ENCODE peak calls at places on chromosome 3, in five cellular contexts. L, B, H, K and D are unnamed samples.

GRCh38 chr3:134030382-134030753 is 643 bp upstream of the SLCO2A1 start:
- DNase-seq in K (no peak), H (no peak), L (no peak), B (no peak), D (no peak)

GRCh38 chr3:57224856-57225255 is 2.7 kb upstream of the APPL1 start:
- DNase-seq in B (no peak), K (no peak), L (no peak), H (no peak), D (no peak)

GRCh38 chr3:100210777-100211145 is 50.0 kb upstream of the TBC1D23 start:
- DNase-seq in L (no peak), K (no peak), H (no peak), B (peak; percentile 95), D (peak; percentile 10)

GRCh38 chr3:123816673-123817207 is 67.4 kb downstream of the MYLK start:
- DNase-seq in B (peak; percentile 59), L (no peak), K (no peak), H (no peak), D (no peak)

GRCh38 chr3:42600958-42601675 is 631 bp downstream of the NKTR start:
- DNase-seq in L (no peak), H (peak; percentile 80), B (peak; percentile 61), K (no peak), D (no peak)

GRCh38 chr3:126261037-126261436 is 80.7 kb upstream of the ALDH1L1 start:
- DNase-seq in H (peak; percentile 69), L (no peak), B (peak; percentile 93), K (no peak), D (no peak)

GRCh38 chr3:134615743-134616142 is 35.1 kb downstream of the KY start:
- DNase-seq in L (no peak), H (no peak), B (no peak), K (no peak), D (no peak)

GRCh38 chr3:5187920-5188418 is 462 bp downstream of the EDEM1 start:
- DNase-seq in H (peak; percentile 49), K (no peak), L (no peak), B (peak; percentile 29), D (no peak)

GRCh38 chr3:20700702-20701101 is 514.7 kb upstream of the SGO1 start:
- DNase-seq in H (no peak), L (no peak), B (no peak), K (no peak), D (no peak)

GRCh38 chr3:151085889-151086483 is 522 bp downstream of the MED12L start:
- DNase-seq in B (no peak), K (no peak), H (peak; percentile 26), L (no peak), D (no peak)

GRCh38 chr3:143970773-143971366 is 753 bp upstream of the DIPK2A start:
- DNase-seq in B (peak; percentile 47), K (peak; percentile 29), H (peak; percentile 64), L (peak; percentile 22), D (no peak)

GRCh38 chr3:189324538-189325138 is 152.9 kb downstream of the TPRG1 start:
- DNase-seq in L (peak; percentile 99), B (peak; percentile 68), H (no peak), K (no peak), D (peak; percentile 100)

GRCh38 chr3:44355634-44356033 is 17.1 kb downstream of the TCAIM start:
- DNase-seq in B (peak; percentile 91), L (no peak), H (no peak), K (no peak), D (no peak)

GRCh38 chr3:150763841-150764483 is 993 bp upstream of the SIAH2 start:
- DNase-seq in B (peak; percentile 65), K (peak; percentile 54), L (peak; percentile 26), H (peak; percentile 71), D (no peak)

GRCh38 chr3:32575451-32575850 is 4.8 kb upstream of the DYNC1LI1 start:
- DNase-seq in K (no peak), H (no peak), B (peak; percentile 18), L (no peak), D (no peak)

GRCh38 chr3:187223799-187224198 is 26.5 kb downstream of the RTP1 start:
- DNase-seq in H (no peak), L (no peak), B (no peak), K (no peak), D (no peak)

GRCh38 chr3:183809209-183809608 is 16.2 kb downstream of the MAP6D1 start:
- DNase-seq in K (no peak), H (no peak), L (no peak), B (no peak), D (no peak)

GRCh38 chr3:38311474-38311873 is 29.4 kb downstream of the SLC22A14 start:
- DNase-seq in L (no peak), K (no peak), H (no peak), B (no peak), D (no peak)

GRCh38 chr3:195160908-195161434 is 110.0 kb downstream of the XXYLT1 start:
- DNase-seq in L (no peak), B (no peak), H (no peak), K (no peak), D (no peak)

GRCh38 chr3:10319251-10319650 is 1.7 kb downstream of the SEC13 start:
- DNase-seq in B (no peak), L (no peak), H (no peak), K (no peak), D (no peak)

GRCh38 chr3:194937751-194938358 is 252.2 kb downstream of the FAM43A start:
- DNase-seq in H (no peak), K (no peak), L (no peak), B (no peak), D (no peak)

GRCh38 chr3:122893754-122894668 is 99.1 kb downstream of the SLC49A4 start:
- DNase-seq in K (no peak), H (peak; percentile 58), B (no peak), L (no peak), D (no peak)

GRCh38 chr3:197175503-197175902 is 122.9 kb downstream of the DLG1 start:
- DNase-seq in H (no peak), K (no peak), B (no peak), L (no peak), D (no peak)

GRCh38 chr3:115381931-115382330 is 234.8 kb upstream of the ZBTB20 start:
- DNase-seq in H (no peak), K (no peak), B (no peak), L (no peak), D (no peak)

GRCh38 chr3:169666501-169667379 is 3.2 kb upstream of the MECOM start:
- DNase-seq in B (peak; percentile 17), H (no peak), L (no peak), K (no peak), D (no peak)

GRCh38 chr3:169665264-169666078 is 2.0 kb upstream of the MECOM start:
- DNase-seq in H (no peak), K (no peak), L (no peak), B (no peak), D (no peak)

GRCh38 chr3:169667710-169668080 is 4.2 kb upstream of the MECOM start:
- DNase-seq in B (no peak), H (no peak), L (no peak), K (no peak), D (no peak)

GRCh38 chr3:169667380-169667671 is 3.8 kb upstream of the MECOM start:
- DNase-seq in H (no peak), B (no peak), K (no peak), L (no peak), D (no peak)

GRCh38 chr3:169666079-169666436 is 2.5 kb upstream of the MECOM start:
- DNase-seq in B (no peak), H (no peak), K (no peak), L (no peak), D (no peak)
- H3K4me3 ChIP-seq in B (no peak overlapping the region), H (no peak overlapping the region), K (no peak overlapping the region), L (no peak overlapping the region), D (peak overlapping the region; percentile 22)

DNA sequence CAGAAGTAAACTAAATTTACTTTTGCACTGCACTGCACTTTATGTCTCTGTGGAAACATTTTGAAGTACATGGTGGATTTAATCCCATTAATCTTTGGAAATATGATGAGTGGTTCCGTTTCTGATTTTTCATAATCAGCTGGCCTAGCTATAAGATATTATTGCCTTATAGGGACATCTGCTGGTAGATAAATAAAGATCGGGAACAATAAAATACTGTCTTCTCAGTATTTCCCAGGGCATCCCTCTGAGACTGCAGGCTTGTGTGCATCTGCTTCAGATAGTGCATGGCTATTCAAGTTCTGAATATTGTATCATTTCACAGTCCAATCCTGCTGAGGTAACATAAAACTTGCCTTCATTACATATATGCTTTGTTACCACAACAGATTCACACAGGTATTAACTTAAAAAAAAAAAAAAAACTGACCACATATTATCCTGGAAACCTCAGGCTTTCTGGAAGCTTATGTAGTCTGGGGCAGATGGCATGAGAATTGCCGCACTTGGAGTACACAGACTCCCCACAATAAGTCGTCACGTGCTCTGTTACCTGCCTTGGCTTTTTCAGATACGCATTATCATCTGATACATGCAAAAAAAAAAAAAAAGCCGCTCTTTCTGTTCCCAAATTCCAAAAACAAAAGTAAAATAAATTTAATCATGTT is 330.8 kb upstream of the AGTR1 start:
- DNase-seq in K (no peak), L (no peak), H (no peak), B (peak; percentile 45), D (no peak)
- TF ChIP-seq CTCF in K (peak; percentile 43), L (peak; percentile 35), H (no peak), B (no peak), D (peak; percentile 35)

DNA sequence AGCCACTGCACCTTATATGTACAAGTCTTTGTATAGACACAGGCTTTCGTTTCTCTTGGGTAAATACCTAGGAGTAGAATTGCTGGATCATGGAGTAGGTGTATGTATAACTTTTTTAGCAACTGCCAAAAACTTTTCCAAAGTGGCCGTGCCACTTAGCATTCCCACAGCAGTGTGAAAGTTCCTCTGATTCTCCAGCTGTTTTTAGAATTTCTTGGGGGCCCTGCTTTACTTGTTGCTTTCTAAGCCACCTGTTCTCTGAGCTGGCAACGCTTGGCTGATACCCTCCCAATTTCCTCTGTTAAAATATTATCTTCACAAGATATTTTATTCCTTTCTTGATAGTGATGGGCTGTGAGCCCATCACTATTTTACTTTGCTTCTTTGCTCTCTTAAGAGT is 19.2 kb downstream of the LIMD1 start:
- DNase-seq in B (no peak), K (no peak), L (no peak), H (no peak), D (no peak)
- H3K4me3 ChIP-seq in B (no peak overlapping the region), K (no peak overlapping the region), L (no peak overlapping the region), H (no peak overlapping the region), D (no peak overlapping the region)

DNA sequence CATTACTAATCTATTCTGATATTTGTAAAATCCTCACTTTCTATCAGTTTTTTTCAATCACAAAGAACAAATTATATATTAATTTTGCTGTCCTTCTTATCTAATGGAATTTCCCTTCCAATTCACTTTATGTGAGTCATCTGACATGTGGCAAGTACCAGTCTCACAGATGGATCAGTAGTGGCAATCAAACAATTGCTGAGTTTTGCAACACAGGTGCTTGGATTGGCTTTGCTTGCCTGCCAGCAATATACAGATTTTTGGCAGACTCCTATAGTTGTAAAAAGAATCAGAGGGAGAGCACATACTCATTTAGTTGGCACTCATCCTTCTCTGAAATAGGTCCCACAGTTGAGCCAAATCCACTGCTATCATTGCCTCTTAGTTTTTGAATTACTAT is 83.7 kb downstream of the BCHE start:
- DNase-seq in K (no peak), H (no peak), B (peak; percentile 13), L (no peak), D (peak; percentile 48)
- TF ChIP-seq CTCF in K (no peak), H (no peak), B (no peak), L (no peak), D (no peak)

GRCh38 chr3:73753985-73754384 is 129.2 kb upstream of the PDZRN3 start:
- DNase-seq in K (no peak), B (no peak), H (no peak), L (no peak), D (no peak)

GRCh38 chr3:73762855-73763254 is 138.1 kb upstream of the PDZRN3 start:
- DNase-seq in H (no peak), B (no peak), K (no peak), L (no peak), D (no peak)

GRCh38 chr3:73759290-73759689 is 134.5 kb upstream of the PDZRN3 start:
- DNase-seq in K (no peak), L (no peak), B (peak; percentile 31), H (no peak), D (no peak)
- H3K4me3 ChIP-seq in K (no peak overlapping the region), L (no peak overlapping the region), B (no peak overlapping the region), H (no peak overlapping the region), D (no peak overlapping the region)